ENCODE peak calls at places on chromosome 17, in nine cellular contexts. H is uterus, B is heart left ventricle, M is suprapubic skin, P is breast epithelium, W is HCT116, U is IMR-90, N is adrenal gland, L is sigmoid colon. K is an unnamed sample.

GRCh38 chr17:45948498-45948880 is 50.6 kb upstream of the STH start:
- DNase-seq in U (no peak), P (no peak), L (no peak), M (no peak), N (no peak), B (no peak), H (no peak), W (no peak), K (no peak)

GRCh38 chr17:34519286-34519685 is 60.1 kb upstream of the TMEM132E start:
- DNase-seq in W (no peak), B (no peak), N (no peak), H (no peak), L (no peak), U (no peak), M (peak; percentile 52), P (no peak), K (no peak)

GRCh38 chr17:63573634-63574033 is 23.4 kb downstream of the DCAF7 start:
- DNase-seq in N (no peak), B (no peak), W (no peak), P (no peak), M (no peak), L (no peak), H (no peak), U (no peak), K (no peak)

GRCh38 chr17:4247981-4248388 is 15.8 kb downstream of the ANKFY1 start:
- DNase-seq in N (peak; percentile 28), B (no peak), M (no peak), U (no peak), W (peak; percentile 23), P (peak; percentile 64), H (no peak), L (no peak), K (no peak)

GRCh38 chr17:64373722-64374121 is 16.9 kb downstream of the PECAM1 start:
- DNase-seq in N (no peak), L (no peak), U (no peak), M (no peak), H (no peak), B (no peak), P (no peak), W (no peak), K (no peak)

GRCh38 chr17:19787733-19788357 is 39.7 kb upstream of the ALDH3A1 start:
- DNase-seq in L (no peak), N (no peak), B (no peak), U (peak; percentile 6), M (no peak), P (no peak), W (no peak), H (no peak), K (no peak)

GRCh38 chr17:74211929-74212261 is 1.5 kb upstream of the TTYH2 start:
- DNase-seq in H (no peak), M (no peak), L (no peak), P (no peak), N (no peak), W (no peak), B (no peak), U (no peak), K (no peak)

GRCh38 chr17:57595942-57596695 is 149.0 kb downstream of the CCDC182 start:
- DNase-seq in N (no peak), L (no peak), U (no peak), B (no peak), P (no peak), M (peak; percentile 60), H (no peak), W (no peak), K (no peak)

DNA sequence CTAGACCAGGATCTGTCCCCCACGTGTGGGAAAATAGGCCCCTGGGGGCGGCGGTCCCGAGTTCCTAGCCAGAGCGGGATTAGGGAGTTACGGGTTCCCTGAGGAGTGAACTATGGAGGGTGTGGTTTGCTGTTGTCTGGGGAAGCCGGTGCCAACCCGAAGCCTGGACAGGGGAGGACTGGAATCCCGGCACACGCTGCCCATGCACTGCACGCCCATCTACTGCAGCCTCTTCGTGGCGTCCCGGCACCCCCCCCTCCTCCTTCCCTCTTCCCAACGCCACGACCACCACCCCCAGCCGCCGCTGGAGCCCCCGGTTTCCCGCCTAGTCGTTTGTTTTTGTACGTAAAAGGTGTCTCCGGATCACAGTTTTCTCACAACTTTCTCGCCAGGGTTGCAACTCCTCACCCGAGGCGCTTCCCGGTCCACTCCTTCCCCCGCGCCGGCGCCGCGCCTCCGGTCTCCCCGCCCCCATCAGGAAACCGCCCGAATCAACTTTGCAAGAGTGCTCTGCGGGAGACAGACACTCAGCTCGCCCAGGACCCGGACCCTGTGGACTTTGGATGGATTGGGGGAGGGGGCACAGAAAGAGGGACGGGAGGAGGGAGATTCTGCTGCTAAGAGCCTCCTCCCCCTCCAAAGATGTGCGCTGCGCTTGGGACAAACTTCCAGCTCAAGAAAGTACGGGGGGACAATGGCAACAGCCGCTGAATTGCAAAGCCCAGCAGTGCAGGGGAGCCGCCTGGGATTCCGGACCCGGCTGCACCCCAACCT is 1.4 kb upstream of the LHX1 start:
- DNase-seq in B (no peak), U (no peak), P (no peak), N (no peak), H (no peak), W (no peak), L (no peak), M (no peak), K (no peak)
- H3K4me3 ChIP-seq in B (peak overlapping the region; percentile 15), U (no peak overlapping the region), P (peak overlapping the region; percentile 0), N (no peak overlapping the region), H (no peak overlapping the region), W (peak overlapping the region; percentile 48), L (no peak overlapping the region), M (peak overlapping the region; percentile 20), K (no peak overlapping the region)

GRCh38 chr17:21285164-21286065 is 904 bp downstream of the MAP2K3 start:
- DNase-seq in L (peak; percentile 81), U (peak; percentile 51), M (no peak), P (peak; percentile 53), N (peak; percentile 80), B (peak; percentile 69), W (no peak), H (peak; percentile 47), K (peak; percentile 65)

GRCh38 chr17:21284319-21285163 is at the start of gene MAP2K3:
- DNase-seq in H (peak; percentile 99), M (peak; percentile 100), B (peak; percentile 100), N (peak; percentile 100), P (peak; percentile 99), L (peak; percentile 100), U (peak; percentile 99), W (peak; percentile 98), K (peak; percentile 100)

GRCh38 chr17:21283482-21284318 is 811 bp upstream of the MAP2K3 start:
- DNase-seq in U (peak; percentile 73), L (peak; percentile 79), B (no peak), P (no peak), H (peak; percentile 61), W (peak; percentile 22), N (peak; percentile 71), M (no peak), K (peak; percentile 71)

GRCh38 chr17:21282231-21282630 is 2.3 kb upstream of the MAP2K3 start:
- DNase-seq in L (peak; percentile 83), H (peak; percentile 65), B (peak; percentile 74), U (peak; percentile 98), N (peak; percentile 89), M (no peak), P (no peak), W (peak; percentile 67), K (no peak)

GRCh38 chr17:21282850-21283249 is 1.7 kb upstream of the MAP2K3 start:
- DNase-seq in W (no peak), H (no peak), U (no peak), L (no peak), P (no peak), B (no peak), M (no peak), N (no peak), K (no peak)
- H3K27ac ChIP-seq in W (peak overlapping the region; percentile 44), H (peak overlapping the region; percentile 78), U (peak overlapping the region; percentile 75), L (peak overlapping the region; percentile 98), P (peak overlapping the region; percentile 22), B (peak overlapping the region; percentile 65), M (no peak overlapping the region), N (peak overlapping the region; percentile 67), K (no peak overlapping the region)

GRCh38 chr17:18038149-18038850 is 668 bp downstream of the ATPAF2 start:
- DNase-seq in H (no peak), P (no peak), M (no peak), B (no peak), N (no peak), W (no peak), L (no peak), U (peak; percentile 16), K (no peak)

GRCh38 chr17:18039535-18040286 is 503 bp downstream of the GID4 start:
- DNase-seq in N (peak; percentile 46), U (no peak), B (no peak), M (no peak), H (no peak), W (no peak), P (peak; percentile 24), L (peak; percentile 74), K (peak; percentile 60)

GRCh38 chr17:18040287-18040858 is 1.2 kb downstream of the GID4 start:
- DNase-seq in L (no peak), M (no peak), P (no peak), U (no peak), W (no peak), N (no peak), H (no peak), B (no peak), K (no peak)

GRCh38 chr17:18037482-18037881 is 1.5 kb downstream of the ATPAF2 start:
- DNase-seq in M (no peak), B (no peak), N (no peak), L (no peak), W (no peak), H (no peak), P (no peak), U (no peak), K (no peak)

DNA sequence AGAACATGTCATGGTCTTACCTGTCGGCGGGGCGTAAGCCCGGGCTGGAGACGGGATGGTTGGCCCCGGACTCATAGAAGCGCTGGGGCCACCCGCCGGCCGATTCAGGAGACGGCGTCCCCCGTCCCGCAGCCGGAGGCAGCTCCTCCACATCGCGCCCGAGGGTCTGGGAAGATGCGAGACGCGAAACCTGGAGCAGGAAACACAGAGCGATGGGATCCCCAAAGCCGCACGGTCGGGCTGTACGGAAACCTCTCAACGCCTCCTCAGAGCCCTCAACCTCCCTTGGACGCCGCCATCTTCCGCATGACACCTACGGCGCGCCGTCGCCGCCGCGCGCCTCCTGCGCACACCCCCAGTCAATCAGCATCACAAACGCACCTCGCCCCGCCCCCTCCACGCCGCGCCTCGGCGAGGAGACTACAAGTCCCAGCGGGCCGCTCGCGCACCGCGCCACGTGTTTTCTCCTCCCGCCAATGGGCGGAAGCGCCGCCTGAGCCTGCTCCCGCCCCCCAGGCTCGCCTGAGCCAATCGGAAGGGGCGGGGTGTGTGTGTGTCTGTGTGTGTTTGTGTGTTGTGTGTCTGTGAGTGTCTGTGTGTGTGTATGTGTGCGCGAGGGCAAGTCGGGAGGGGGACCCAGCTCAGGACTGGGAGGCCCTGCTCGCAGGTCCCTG is at the start of the genes ATPAF2 and GID4:
- DNase-seq in B (peak; percentile 100), M (peak; percentile 99), W (peak; percentile 97), N (peak; percentile 100), U (peak; percentile 98), L (peak; percentile 100), H (peak; percentile 100), P (peak; percentile 99), K (peak; percentile 100)
- TF ChIP-seq POLR2A in B (peak; percentile 47), M (no peak), W (peak; percentile 59), N (peak; percentile 61), U (peak; percentile 49), L (no peak), H (peak; percentile 46), P (no peak), K (peak; percentile 44)

GRCh38 chr17:38706625-38707298 is 1.7 kb downstream of the MLLT6 start:
- DNase-seq in L (no peak), N (peak; percentile 65), H (no peak), P (no peak), W (no peak), M (no peak), U (no peak), B (no peak), K (no peak)

GRCh38 chr17:38705803-38706624 is 941 bp downstream of the MLLT6 start:
- DNase-seq in U (no peak), H (peak; percentile 72), N (peak; percentile 70), W (no peak), B (peak; percentile 76), M (no peak), P (peak; percentile 45), L (peak; percentile 87), K (no peak)

GRCh38 chr17:38709864-38710602 is 5.0 kb downstream of the MLLT6 start:
- DNase-seq in L (no peak), B (no peak), U (no peak), M (no peak), N (no peak), H (no peak), W (no peak), P (no peak), K (no peak)

GRCh38 chr17:38709104-38709820 is 4.2 kb downstream of the MLLT6 start:
- DNase-seq in B (no peak), L (no peak), M (no peak), W (no peak), N (no peak), P (no peak), H (no peak), U (no peak), K (no peak)

DNA sequence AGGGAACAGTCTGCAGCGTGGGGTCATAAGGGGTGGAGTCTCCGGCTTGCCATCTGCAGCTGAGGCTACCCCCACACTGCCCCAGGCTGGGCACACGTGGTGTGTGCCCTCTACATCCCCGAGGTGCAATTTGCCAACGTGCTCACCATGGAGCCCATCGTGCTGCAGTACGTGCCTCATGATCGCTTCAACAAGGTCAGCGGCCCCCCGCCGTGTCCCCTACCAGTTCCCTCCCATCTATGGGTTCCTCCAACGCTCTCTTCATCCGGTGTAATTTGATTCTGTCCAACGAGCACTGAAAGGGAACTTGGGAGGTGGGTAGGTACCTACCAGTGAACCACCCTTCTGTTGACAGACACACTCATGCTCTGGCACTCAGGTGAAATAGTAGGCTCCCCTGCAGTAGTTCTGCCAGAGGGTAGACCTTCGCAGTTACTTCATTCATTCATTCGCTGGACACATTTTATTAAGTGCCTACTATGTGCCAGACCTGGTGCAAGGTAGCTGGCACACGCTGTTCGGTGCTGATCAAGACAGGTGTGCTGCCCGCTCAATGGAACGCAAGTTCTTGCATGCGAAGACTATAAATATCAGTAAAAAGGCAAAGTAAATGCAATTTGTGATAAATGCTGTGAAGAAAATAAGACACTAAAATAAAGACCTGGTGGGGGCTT is 2.7 kb downstream of the MLLT6 start:
- DNase-seq in M (no peak), H (no peak), U (no peak), W (no peak), N (no peak), L (no peak), B (no peak), P (no peak), K (no peak)
- H3K4me3 ChIP-seq in M (no peak overlapping the region), H (no peak overlapping the region), U (no peak overlapping the region), W (no peak overlapping the region), N (no peak overlapping the region), L (no peak overlapping the region), B (no peak overlapping the region), P (no peak overlapping the region), K (no peak overlapping the region)